ENCODE peak calls at places on chromosomes 1 and 21, in six cellular contexts. One of them, this sample, is unnamed.

GRCh38 chr21:41932576-41933258 is 21.1 kb downstream of the C2CD2 start:
- DNase-seq in tibial nerve: no peak
- DNase-seq in astrocyte: peak
- DNase-seq in B cell: no peak
- DNase-seq in dorsolateral prefrontal cortex: no peak
- DNase-seq in mesothelial cell of epicardium: no peak
- DNase-seq in this sample: no peak

GRCh38 chr21:42684109-42684916 is 30.9 kb downstream of the PDE9A start:
- DNase-seq in tibial nerve: no peak
- DNase-seq in astrocyte: no peak
- DNase-seq in B cell: no peak
- DNase-seq in dorsolateral prefrontal cortex: no peak
- DNase-seq in mesothelial cell of epicardium: no peak
- DNase-seq in this sample: no peak

GRCh38 chr1:10399487-10399917 is 638 bp downstream of the PGD start:
- DNase-seq in tibial nerve: peak
- DNase-seq in astrocyte: peak
- DNase-seq in B cell: no peak
- DNase-seq in dorsolateral prefrontal cortex: peak
- DNase-seq in mesothelial cell of epicardium: no peak
- DNase-seq in this sample: no peak

GRCh38 chr21:31444061-31444460 is 100.0 kb upstream of the TIAM1 start:
- DNase-seq in tibial nerve: peak
- DNase-seq in astrocyte: no peak
- DNase-seq in B cell: no peak
- DNase-seq in dorsolateral prefrontal cortex: no peak
- DNase-seq in mesothelial cell of epicardium: no peak
- DNase-seq in this sample: no peak

GRCh38 chr21:38349111-38349746 is 92.4 kb downstream of the KCNJ15 start:
- DNase-seq in tibial nerve: no peak
- DNase-seq in astrocyte: peak
- DNase-seq in B cell: no peak
- DNase-seq in dorsolateral prefrontal cortex: no peak
- DNase-seq in mesothelial cell of epicardium: no peak
- DNase-seq in this sample: no peak

GRCh38 chr1:67342002-67342890 is 34.6 kb downstream of the IL12RB2 start:
- DNase-seq in tibial nerve: no peak
- DNase-seq in astrocyte: no peak
- DNase-seq in B cell: no peak
- DNase-seq in dorsolateral prefrontal cortex: no peak
- DNase-seq in mesothelial cell of epicardium: no peak
- DNase-seq in this sample: no peak

GRCh38 chr1:70411360-70411844 is 334 bp downstream of the CTH start:
- DNase-seq in tibial nerve: no peak
- DNase-seq in astrocyte: peak
- DNase-seq in B cell: no peak
- DNase-seq in dorsolateral prefrontal cortex: no peak
- DNase-seq in mesothelial cell of epicardium: no peak
- DNase-seq in this sample: peak

GRCh38 chr1:180269848-180270766 is 40.0 kb downstream of the LHX4 start:
- DNase-seq in tibial nerve: peak
- DNase-seq in astrocyte: no peak
- DNase-seq in B cell: no peak
- DNase-seq in dorsolateral prefrontal cortex: no peak
- DNase-seq in mesothelial cell of epicardium: peak
- DNase-seq in this sample: no peak

GRCh38 chr1:22053018-22053860 is 730 bp downstream of the CDC42 start:
- DNase-seq in tibial nerve: no peak
- DNase-seq in astrocyte: peak
- DNase-seq in B cell: peak
- DNase-seq in dorsolateral prefrontal cortex: peak
- DNase-seq in mesothelial cell of epicardium: peak
- DNase-seq in this sample: no peak

GRCh38 chr1:97163591-97164275 is 442.1 kb downstream of the PTBP2 start:
- DNase-seq in tibial nerve: no peak
- DNase-seq in astrocyte: no peak
- DNase-seq in B cell: no peak
- DNase-seq in dorsolateral prefrontal cortex: no peak
- DNase-seq in mesothelial cell of epicardium: no peak
- DNase-seq in this sample: no peak

GRCh38 chr1:208766812-208767211 is 522.6 kb upstream of the PLXNA2 start:
- DNase-seq in tibial nerve: no peak
- DNase-seq in astrocyte: no peak
- DNase-seq in B cell: no peak
- DNase-seq in dorsolateral prefrontal cortex: no peak
- DNase-seq in mesothelial cell of epicardium: peak
- DNase-seq in this sample: no peak

GRCh38 chr1:172903581-172904220 is 147.0 kb downstream of the TNFSF18 start:
- DNase-seq in tibial nerve: no peak
- DNase-seq in astrocyte: peak
- DNase-seq in B cell: no peak
- DNase-seq in dorsolateral prefrontal cortex: no peak
- DNase-seq in mesothelial cell of epicardium: no peak
- DNase-seq in this sample: no peak

GRCh38 chr1:195981448-195982139 is 626.6 kb downstream of the KCNT2 start:
- DNase-seq in tibial nerve: no peak
- DNase-seq in astrocyte: peak
- DNase-seq in B cell: no peak
- DNase-seq in dorsolateral prefrontal cortex: no peak
- DNase-seq in mesothelial cell of epicardium: no peak
- DNase-seq in this sample: no peak

GRCh38 chr1:27611450-27611849 is 7.5 kb upstream of the AHDC1 start:
- DNase-seq in tibial nerve: no peak
- DNase-seq in astrocyte: no peak
- DNase-seq in B cell: no peak
- DNase-seq in dorsolateral prefrontal cortex: no peak
- DNase-seq in mesothelial cell of epicardium: no peak
- DNase-seq in this sample: no peak

GRCh38 chr1:27606708-27607238 is 2.8 kb upstream of the AHDC1 start:
- DNase-seq in tibial nerve: no peak
- DNase-seq in astrocyte: no peak
- DNase-seq in B cell: no peak
- DNase-seq in dorsolateral prefrontal cortex: no peak
- DNase-seq in mesothelial cell of epicardium: no peak
- DNase-seq in this sample: no peak

GRCh38 chr1:27607239-27607804 is 3.4 kb upstream of the AHDC1 start:
- DNase-seq in tibial nerve: no peak
- DNase-seq in astrocyte: no peak
- DNase-seq in B cell: no peak
- DNase-seq in dorsolateral prefrontal cortex: no peak
- DNase-seq in mesothelial cell of epicardium: no peak
- DNase-seq in this sample: no peak

GRCh38 chr1:27609210-27609555 is 5.2 kb upstream of the AHDC1 start:
- DNase-seq in tibial nerve: no peak
- DNase-seq in astrocyte: no peak
- DNase-seq in B cell: no peak
- DNase-seq in dorsolateral prefrontal cortex: no peak
- DNase-seq in mesothelial cell of epicardium: no peak
- DNase-seq in this sample: no peak

GRCh38 chr1:27609618-27610240 is 5.8 kb upstream of the AHDC1 start:
- DNase-seq in tibial nerve: no peak
- DNase-seq in astrocyte: no peak
- DNase-seq in B cell: peak
- DNase-seq in dorsolateral prefrontal cortex: no peak
- DNase-seq in mesothelial cell of epicardium: no peak
- DNase-seq in this sample: no peak
- TF ChIP-seq CTCF in tibial nerve: no peak
- TF ChIP-seq CTCF in astrocyte: no peak
- TF ChIP-seq CTCF in B cell: no peak
- TF ChIP-seq CTCF in dorsolateral prefrontal cortex: no peak
- TF ChIP-seq CTCF in mesothelial cell of epicardium: no peak
- TF ChIP-seq CTCF in this sample: no peak

GRCh38 chr1:76135835-76136234 is 61.3 kb downstream of the ST6GALNAC3 start:
- DNase-seq in tibial nerve: no peak
- DNase-seq in astrocyte: no peak
- DNase-seq in B cell: no peak
- DNase-seq in dorsolateral prefrontal cortex: no peak
- DNase-seq in mesothelial cell of epicardium: no peak
- DNase-seq in this sample: no peak

GRCh38 chr1:76137746-76138145 is 63.2 kb downstream of the ST6GALNAC3 start:
- DNase-seq in tibial nerve: no peak
- DNase-seq in astrocyte: no peak
- DNase-seq in B cell: no peak
- DNase-seq in dorsolateral prefrontal cortex: no peak
- DNase-seq in mesothelial cell of epicardium: no peak
- DNase-seq in this sample: no peak

GRCh38 chr1:76133977-76134376 is 59.4 kb downstream of the ST6GALNAC3 start:
- DNase-seq in tibial nerve: no peak
- DNase-seq in astrocyte: no peak
- DNase-seq in B cell: no peak
- DNase-seq in dorsolateral prefrontal cortex: no peak
- DNase-seq in mesothelial cell of epicardium: no peak
- DNase-seq in this sample: no peak

GRCh38 chr1:76138217-76138616 is 63.7 kb downstream of the ST6GALNAC3 start:
- DNase-seq in tibial nerve: no peak
- DNase-seq in astrocyte: no peak
- DNase-seq in B cell: no peak
- DNase-seq in dorsolateral prefrontal cortex: no peak
- DNase-seq in mesothelial cell of epicardium: no peak
- DNase-seq in this sample: no peak

GRCh38 chr1:76136894-76137293 is 62.3 kb downstream of the ST6GALNAC3 start:
- DNase-seq in tibial nerve: no peak
- DNase-seq in astrocyte: no peak
- DNase-seq in B cell: no peak
- DNase-seq in dorsolateral prefrontal cortex: no peak
- DNase-seq in mesothelial cell of epicardium: no peak
- DNase-seq in this sample: no peak
- TF ChIP-seq CTCF in tibial nerve: no peak
- TF ChIP-seq CTCF in astrocyte: no peak
- TF ChIP-seq CTCF in B cell: no peak
- TF ChIP-seq CTCF in dorsolateral prefrontal cortex: no peak
- TF ChIP-seq CTCF in mesothelial cell of epicardium: no peak
- TF ChIP-seq CTCF in this sample: no peak

GRCh38 chr21:29323189-29323588 is 24.5 kb downstream of the BACH1 start:
- DNase-seq in tibial nerve: no peak
- DNase-seq in astrocyte: no peak
- DNase-seq in B cell: no peak
- DNase-seq in dorsolateral prefrontal cortex: no peak
- DNase-seq in mesothelial cell of epicardium: no peak
- DNase-seq in this sample: no peak
- TF ChIP-seq CTCF in tibial nerve: no peak
- TF ChIP-seq CTCF in astrocyte: no peak
- TF ChIP-seq CTCF in B cell: no peak
- TF ChIP-seq CTCF in dorsolateral prefrontal cortex: no peak
- TF ChIP-seq CTCF in mesothelial cell of epicardium: no peak
- TF ChIP-seq CTCF in this sample: no peak

DNA sequence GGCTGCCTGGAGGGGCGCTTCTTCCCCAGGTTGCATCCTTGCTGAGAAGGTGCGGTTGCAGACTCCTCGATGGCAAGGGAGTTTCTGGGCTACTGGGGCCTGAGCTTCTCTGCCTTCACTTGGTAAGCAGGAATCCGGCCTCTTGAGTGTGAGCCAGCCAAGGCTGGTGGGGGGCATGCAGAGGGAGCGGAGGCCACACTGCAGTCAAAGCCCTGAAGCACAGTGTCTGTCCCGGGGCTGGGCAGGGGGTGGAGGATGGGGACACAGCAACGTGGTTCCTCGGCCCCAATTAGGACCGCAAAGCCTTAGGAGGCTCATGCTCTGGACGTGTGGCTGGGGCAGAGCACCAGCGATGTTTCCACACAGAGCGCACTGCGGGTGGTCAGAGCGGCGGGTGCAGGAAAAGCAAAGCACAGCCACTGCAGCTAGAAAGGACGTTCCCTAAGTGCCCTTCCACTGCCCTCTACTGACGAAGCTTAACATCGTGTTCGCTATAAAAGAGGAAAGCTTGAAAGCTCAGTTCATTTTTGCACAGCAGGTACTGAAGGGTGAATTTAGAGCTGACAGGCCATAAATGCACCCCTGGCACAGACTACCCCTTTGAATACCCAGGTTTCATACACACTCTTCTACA is 60.7 kb upstream of the COG2 start:
- DNase-seq in tibial nerve: no peak
- DNase-seq in astrocyte: no peak
- DNase-seq in B cell: no peak
- DNase-seq in dorsolateral prefrontal cortex: no peak
- DNase-seq in mesothelial cell of epicardium: no peak
- DNase-seq in this sample: no peak
- TF ChIP-seq CTCF in tibial nerve: no peak
- TF ChIP-seq CTCF in astrocyte: no peak
- TF ChIP-seq CTCF in B cell: no peak
- TF ChIP-seq CTCF in dorsolateral prefrontal cortex: no peak
- TF ChIP-seq CTCF in mesothelial cell of epicardium: no peak
- TF ChIP-seq CTCF in this sample: no peak

GRCh38 chr1:201502511-201502857 is 4.4 kb downstream of the CSRP1 start:
- DNase-seq in tibial nerve: no peak
- DNase-seq in astrocyte: no peak
- DNase-seq in B cell: no peak
- DNase-seq in dorsolateral prefrontal cortex: no peak
- DNase-seq in mesothelial cell of epicardium: no peak
- DNase-seq in this sample: no peak

GRCh38 chr1:201501144-201501543 is 5.8 kb downstream of the CSRP1 start:
- DNase-seq in tibial nerve: no peak
- DNase-seq in astrocyte: peak
- DNase-seq in B cell: no peak
- DNase-seq in dorsolateral prefrontal cortex: no peak
- DNase-seq in mesothelial cell of epicardium: no peak
- DNase-seq in this sample: no peak

GRCh38 chr1:201503397-201504176 is 3.3 kb downstream of the CSRP1 start:
- DNase-seq in tibial nerve: no peak
- DNase-seq in astrocyte: peak
- DNase-seq in B cell: no peak
- DNase-seq in dorsolateral prefrontal cortex: no peak
- DNase-seq in mesothelial cell of epicardium: peak
- DNase-seq in this sample: no peak

GRCh38 chr1:201500670-201501120 is 6.2 kb downstream of the CSRP1 start:
- DNase-seq in tibial nerve: peak
- DNase-seq in astrocyte: no peak
- DNase-seq in B cell: no peak
- DNase-seq in dorsolateral prefrontal cortex: no peak
- DNase-seq in mesothelial cell of epicardium: no peak
- DNase-seq in this sample: no peak

DNA sequence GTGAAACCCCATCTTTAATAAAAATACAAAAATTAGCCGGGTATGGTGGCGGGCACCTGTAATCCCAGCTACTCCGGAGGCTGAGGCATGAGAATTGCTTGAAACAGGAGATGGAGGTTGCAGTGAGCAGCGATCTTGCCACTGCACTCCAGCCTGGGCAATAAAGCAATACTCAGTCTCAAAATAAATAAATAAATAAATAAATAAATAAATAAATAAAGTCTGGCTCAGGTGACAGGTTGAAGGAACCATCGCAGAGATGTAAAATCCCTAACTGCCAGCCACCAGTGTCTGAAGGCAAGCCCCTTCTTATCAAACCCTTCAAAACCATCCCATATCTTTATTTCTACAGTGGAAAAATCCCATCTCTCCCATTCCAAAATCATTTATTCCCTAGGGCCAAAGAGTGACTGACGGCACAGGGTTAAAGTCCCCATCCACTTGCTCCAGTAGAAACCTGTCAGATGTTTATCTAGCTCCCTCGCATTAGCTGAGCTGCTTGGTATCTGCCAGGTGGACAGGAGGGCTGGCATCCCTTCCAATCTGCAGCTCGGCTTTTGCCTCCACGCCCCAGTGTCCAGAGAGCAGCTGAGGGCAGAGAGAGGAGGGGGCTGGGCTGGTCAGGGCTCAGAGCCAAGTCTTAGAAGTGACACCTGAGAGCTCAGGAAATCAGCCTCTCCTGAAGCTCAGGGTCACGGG is 5.0 kb downstream of the CSRP1 start:
- DNase-seq in tibial nerve: no peak
- DNase-seq in astrocyte: no peak
- DNase-seq in B cell: no peak
- DNase-seq in dorsolateral prefrontal cortex: no peak
- DNase-seq in mesothelial cell of epicardium: no peak
- DNase-seq in this sample: no peak
- TF ChIP-seq CTCF in tibial nerve: no peak
- TF ChIP-seq CTCF in astrocyte: no peak
- TF ChIP-seq CTCF in B cell: no peak
- TF ChIP-seq CTCF in dorsolateral prefrontal cortex: no peak
- TF ChIP-seq CTCF in mesothelial cell of epicardium: no peak
- TF ChIP-seq CTCF in this sample: no peak

GRCh38 chr1:33327587-33328325 is 6.9 kb upstream of the A3GALT2 start:
- DNase-seq in tibial nerve: no peak
- DNase-seq in astrocyte: peak
- DNase-seq in B cell: no peak
- DNase-seq in dorsolateral prefrontal cortex: no peak
- DNase-seq in mesothelial cell of epicardium: no peak
- DNase-seq in this sample: no peak
- TF ChIP-seq CTCF in tibial nerve: no peak
- TF ChIP-seq CTCF in astrocyte: no peak
- TF ChIP-seq CTCF in B cell: no peak
- TF ChIP-seq CTCF in dorsolateral prefrontal cortex: no peak
- TF ChIP-seq CTCF in mesothelial cell of epicardium: no peak
- TF ChIP-seq CTCF in this sample: no peak

This sample was measured in omental fat pad.